ENCODE peak calls at places on chromosome 9, in six cellular contexts. K is MM.1S, I is esophagus muscularis mucosa, P is uterus, B is upper lobe of left lung, N is psoas muscle. Z is an unnamed sample.

GRCh38 chr9:35746583-35746982 is 2.4 kb downstream of the GBA2 start:
- DNase-seq in K (no peak), P (no peak), N (no peak), B (no peak), I (no peak), Z (no peak)

GRCh38 chr9:116549061-116549664 is 137.9 kb upstream of the TRIM32 start:
- DNase-seq in I (peak; percentile 92), P (peak; percentile 85), K (no peak), B (peak; percentile 83), N (peak; percentile 90), Z (peak; percentile 78)

GRCh38 chr9:27276182-27277030 is 20.5 kb downstream of the EQTN start:
- DNase-seq in N (no peak), I (no peak), P (peak; percentile 24), B (peak; percentile 13), K (peak; percentile 24), Z (no peak)

GRCh38 chr9:137703842-137704508 is 85.2 kb downstream of the EHMT1 start:
- DNase-seq in N (no peak), K (no peak), P (no peak), B (no peak), I (no peak), Z (no peak)

GRCh38 chr9:68979538-68980314 is 34.2 kb downstream of the PRKACG start:
- DNase-seq in P (no peak), K (no peak), N (no peak), I (no peak), B (no peak), Z (peak; percentile 58)

GRCh38 chr9:21001581-21001980 is 29.9 kb downstream of the HACD4 start:
- DNase-seq in N (no peak), B (no peak), P (no peak), I (no peak), K (no peak), Z (no peak)

GRCh38 chr9:21681641-21682040 is 120.8 kb upstream of the MTAP start:
- DNase-seq in K (no peak), I (no peak), N (no peak), P (no peak), B (no peak), Z (no peak)

GRCh38 chr9:86078731-86079130 is 20.6 kb downstream of the GOLM1 start:
- DNase-seq in P (no peak), B (no peak), K (no peak), N (no peak), I (no peak), Z (no peak)

GRCh38 chr9:120980951-120981350 is 54.4 kb upstream of the TRAF1 start:
- DNase-seq in N (no peak), B (no peak), P (no peak), K (no peak), I (no peak), Z (no peak)

GRCh38 chr9:136722093-136722968 is 10.0 kb downstream of the DIPK1B start:
- DNase-seq in B (peak; percentile 85), N (no peak), K (no peak), P (no peak), I (no peak), Z (no peak)

GRCh38 chr9:69157751-69158466 is 16.2 kb upstream of the TJP2 start:
- DNase-seq in P (no peak), N (no peak), K (no peak), I (no peak), B (no peak), Z (no peak)

GRCh38 chr9:114348906-114349482 is 19.3 kb downstream of the ORM2 start:
- DNase-seq in B (no peak), I (peak; percentile 95), N (peak; percentile 65), K (no peak), P (peak; percentile 95), Z (no peak)

GRCh38 chr9:99823392-99824377 is 2.0 kb downstream of the NR4A3 start:
- DNase-seq in N (peak; percentile 24), B (peak; percentile 90), K (peak; percentile 18), P (peak; percentile 36), I (peak; percentile 92), Z (peak; percentile 17)

GRCh38 chr9:99820330-99821186 is 1.1 kb upstream of the NR4A3 start:
- DNase-seq in P (peak; percentile 81), N (peak; percentile 73), B (peak; percentile 87), I (peak; percentile 94), K (peak; percentile 39), Z (peak; percentile 48)

GRCh38 chr9:99821187-99822095 is at the start of gene NR4A3:
- DNase-seq in K (peak; percentile 67), P (peak; percentile 93), N (peak; percentile 94), B (peak; percentile 97), I (peak; percentile 97), Z (peak; percentile 94)

GRCh38 chr9:99822596-99823391 is 1.1 kb downstream of the NR4A3 start:
- DNase-seq in K (peak; percentile 51), I (peak; percentile 92), P (peak; percentile 38), N (peak; percentile 34), B (peak; percentile 92), Z (peak; percentile 32)

GRCh38 chr9:99822096-99822595 is 461 bp downstream of the NR4A3 start:
- DNase-seq in N (no peak), K (peak; percentile 32), B (peak; percentile 93), P (no peak), I (peak; percentile 92), Z (no peak)
- H3K4me1 ChIP-seq in N (peaks cover 17% of the 10 kb centered on the region), K (peaks cover 13% of the 10 kb centered on the region), B (peaks cover 51% of the 10 kb centered on the region), P (peaks cover 12% of the 10 kb centered on the region), I (peaks cover 46% of the 10 kb centered on the region), Z (peaks cover 72% of the 10 kb centered on the region)

DNA sequence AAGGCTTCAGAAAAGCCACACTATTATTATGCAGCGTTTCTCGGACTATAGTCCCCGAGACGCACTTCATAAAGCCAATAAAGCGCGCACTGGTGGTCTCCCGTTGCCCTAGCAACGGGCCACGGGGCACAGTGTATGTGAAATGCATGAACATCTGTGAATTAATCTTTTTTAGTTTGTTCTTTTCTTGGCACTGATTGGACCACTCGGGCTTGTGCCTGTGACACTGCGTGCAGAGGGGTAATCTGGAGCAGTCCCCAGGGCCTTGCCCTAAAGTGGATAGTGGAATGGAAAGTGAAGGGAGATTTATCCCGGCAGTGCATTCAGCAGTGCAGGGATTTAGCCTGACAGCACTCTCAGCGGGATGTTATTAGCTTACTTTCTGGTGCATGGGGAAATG is 92.1 kb downstream of the TLE4 start:
- DNase-seq in N (no peak), P (no peak), I (no peak), B (peak; percentile 9), K (no peak), Z (no peak)
- H3K4me1 ChIP-seq in N (peaks cover 19% of the 10 kb centered on the region), P (peaks cover 6% of the 10 kb centered on the region), I (peaks cover 31% of the 10 kb centered on the region), B (no peaks in the 10 kb centered on the region), K (no peaks in the 10 kb centered on the region), Z (peaks cover 54% of the 10 kb centered on the region)

GRCh38 chr9:124264812-124265211 is 7.1 kb downstream of the NEK6 start:
- DNase-seq in N (no peak), K (no peak), B (no peak), I (no peak), P (no peak), Z (no peak)

GRCh38 chr9:124263158-124263557 is 5.4 kb downstream of the NEK6 start:
- DNase-seq in P (no peak), I (no peak), N (no peak), K (no peak), B (no peak), Z (no peak)

GRCh38 chr9:124261787-124262595 is 4.2 kb downstream of the NEK6 start:
- DNase-seq in K (no peak), I (no peak), B (no peak), P (no peak), N (no peak), Z (no peak)

GRCh38 chr9:124262596-124263045 is 4.9 kb downstream of the NEK6 start:
- DNase-seq in N (no peak), B (no peak), I (no peak), K (no peak), P (no peak), Z (no peak)

DNA sequence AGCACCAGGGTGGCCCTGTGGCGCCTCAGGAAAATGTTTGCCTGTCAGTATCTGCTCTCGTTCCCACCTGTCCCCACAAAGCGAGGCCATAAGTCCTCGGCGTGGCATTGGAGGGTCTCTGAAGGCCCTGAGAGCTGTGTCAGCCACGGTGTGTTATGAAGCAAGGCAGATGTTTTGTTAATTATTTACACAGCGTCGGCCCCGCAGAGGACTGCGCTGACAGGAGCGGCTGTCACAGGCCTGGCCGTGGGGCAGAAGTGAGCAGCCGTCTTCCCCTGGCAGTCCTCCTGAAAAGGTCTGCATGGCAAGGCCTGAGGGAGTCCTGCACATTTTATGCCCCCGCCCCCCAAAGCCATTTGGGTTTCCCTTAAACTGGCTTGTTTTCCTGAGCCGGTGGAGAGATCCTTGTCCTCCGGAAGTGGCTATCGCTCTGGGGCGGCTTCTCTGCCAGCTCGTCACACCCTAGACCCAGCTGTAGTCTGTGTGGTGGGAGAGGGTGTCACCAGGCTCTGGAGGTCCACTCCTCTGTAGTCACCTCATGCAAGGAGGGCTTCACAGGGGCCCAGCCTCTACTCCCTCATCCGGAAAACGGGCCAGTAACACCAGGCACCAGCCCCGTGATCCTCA is 6.2 kb downstream of the NEK6 start:
- DNase-seq in N (no peak), K (no peak), B (no peak), I (no peak), P (no peak), Z (no peak)
- H3K4me1 ChIP-seq in N (peaks cover 37% of the 10 kb centered on the region), K (no peaks in the 10 kb centered on the region), B (peaks cover 83% of the 10 kb centered on the region), I (peaks cover 89% of the 10 kb centered on the region), P (peaks cover 15% of the 10 kb centered on the region), Z (peaks cover 83% of the 10 kb centered on the region)

GRCh38 chr9:112048924-112049785 is 125.9 kb downstream of the SUSD1 start:
- DNase-seq in N (no peak), K (no peak), B (no peak), P (no peak), I (no peak), Z (no peak)

GRCh38 chr9:112049834-112050516 is 125.1 kb downstream of the SUSD1 start:
- DNase-seq in N (no peak), B (no peak), I (no peak), P (no peak), K (no peak), Z (no peak)

GRCh38 chr9:112051812-112052211 is 123.3 kb downstream of the SUSD1 start:
- DNase-seq in N (no peak), B (no peak), P (no peak), I (no peak), K (no peak), Z (no peak)

GRCh38 chr9:112047538-112048066 is 127.5 kb downstream of the SUSD1 start:
- DNase-seq in I (no peak), P (no peak), K (no peak), N (no peak), B (no peak), Z (no peak)

DNA sequence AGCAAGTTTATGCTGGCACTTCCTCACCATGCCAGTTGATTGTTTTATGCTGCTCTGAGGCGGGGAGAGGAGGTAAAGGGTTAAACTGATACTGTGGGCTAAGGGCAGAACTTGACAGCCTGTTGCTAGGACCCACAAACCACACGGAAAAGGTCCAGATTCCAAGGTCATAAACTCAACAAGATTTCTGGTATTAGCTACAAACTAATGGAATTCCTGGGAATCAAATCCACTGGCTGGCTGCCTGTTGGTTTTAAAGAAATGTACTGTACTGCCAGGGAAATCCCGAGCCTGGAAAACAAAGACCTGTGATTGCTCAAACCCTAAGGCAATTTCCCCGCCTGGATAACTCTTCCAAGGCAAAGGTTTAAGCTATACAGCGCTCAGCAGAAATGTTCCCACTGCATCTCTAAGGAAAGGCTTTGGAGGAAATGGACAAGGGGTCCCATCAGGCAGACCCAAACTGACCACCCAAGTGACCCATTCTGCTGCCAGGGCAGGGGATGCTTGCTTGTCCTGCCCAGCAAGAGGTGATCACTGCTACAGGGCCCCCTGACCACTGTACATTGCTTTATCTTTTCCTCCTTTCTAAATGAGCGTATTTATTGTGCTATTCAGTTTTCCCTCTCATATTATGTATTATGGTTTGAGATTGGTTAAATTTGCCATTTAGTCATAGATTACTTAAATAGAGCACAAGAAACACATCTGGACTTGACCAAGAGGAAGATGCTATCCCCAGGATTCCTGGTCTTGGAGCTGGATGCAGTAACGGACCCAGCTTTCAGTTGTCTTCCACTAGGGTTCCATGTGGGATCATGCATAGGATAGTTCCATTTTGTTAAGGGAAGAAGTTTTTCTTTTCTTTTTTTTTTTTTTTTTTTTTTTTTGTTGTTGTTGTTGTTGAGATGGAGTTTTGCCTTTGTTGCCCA is 124.3 kb downstream of the SUSD1 start:
- DNase-seq in N (peak; percentile 29), K (no peak), I (peak; percentile 82), P (peak; percentile 70), B (no peak), Z (no peak)
- H3K4me1 ChIP-seq in N (peaks cover 19% of the 10 kb centered on the region), K (peaks cover 12% of the 10 kb centered on the region), I (peaks cover 34% of the 10 kb centered on the region), P (peaks cover 4% of the 10 kb centered on the region), B (peaks cover 11% of the 10 kb centered on the region), Z (peaks cover 27% of the 10 kb centered on the region)

Z was measured in left ventricle myocardium inferior.